ENCODE peak calls at places on chromosomes 7 and 10, in nine cellular contexts. X, A, I, F, Q, L, H, T and D are unnamed samples.

GRCh38 chr10:124996127-124996853 is 54.4 kb downstream of the ZRANB1 start:
- DNase-seq in X (no peak), A (peak), I (no peak), F (peak), Q (peak), L (peak), H (no peak), T (no peak), D (no peak)

GRCh38 chr10:22666287-22667092 is 47.9 kb downstream of the PIP4K2A start:
- DNase-seq in X (no peak), A (no peak), I (peak), F (no peak), Q (no peak), L (no peak), H (no peak), T (peak), D (no peak)

GRCh38 chr7:67753891-67754290 is 757.3 kb downstream of the TYW1 start:
- DNase-seq in X (no peak), A (no peak), I (peak), F (no peak), Q (no peak), L (peak), H (no peak), T (no peak), D (no peak)

GRCh38 chr10:103507235-103508191 is 14.0 kb downstream of the NEURL1 start:
- DNase-seq in X (no peak), A (no peak), I (no peak), F (no peak), Q (no peak), L (no peak), H (peak), T (no peak), D (peak)

GRCh38 chr10:87585565-87586514 is 73.8 kb upstream of the PAPSS2 start:
- DNase-seq in X (no peak), A (no peak), I (peak), F (no peak), Q (no peak), L (no peak), H (no peak), T (peak), D (no peak)

GRCh38 chr7:90701771-90702170 is 105.7 kb downstream of the CDK14 start:
- DNase-seq in X (peak), A (peak), I (no peak), F (no peak), Q (no peak), L (no peak), H (no peak), T (no peak), D (no peak)

GRCh38 chr7:142771353-142771723 is 568 bp downstream of the PRSS2 start:
- DNase-seq in X (no peak), A (no peak), I (no peak), F (no peak), Q (no peak), L (no peak), H (no peak), T (no peak), D (no peak)

GRCh38 chr10:52644678-52645434 is 127.7 kb downstream of the MBL2 start:
- DNase-seq in X (peak), A (no peak), I (peak), F (no peak), Q (no peak), L (no peak), H (no peak), T (peak), D (no peak)

GRCh38 chr7:137934176-137934826 is 67.6 kb downstream of the CREB3L2 start:
- DNase-seq in X (no peak), A (no peak), I (no peak), F (no peak), Q (no peak), L (no peak), H (no peak), T (no peak), D (no peak)

GRCh38 chr7:74365320-74366022 is 76.3 kb downstream of the CLIP2 start:
- DNase-seq in X (peak), A (peak), I (peak), F (peak), Q (no peak), L (no peak), H (no peak), T (no peak), D (no peak)

GRCh38 chr7:123864438-123864837 is 19.5 kb downstream of the HYAL4 start:
- DNase-seq in X (no peak), A (no peak), I (no peak), F (no peak), Q (no peak), L (no peak), H (no peak), T (no peak), D (no peak)

GRCh38 chr7:157809863-157810851 is 473.4 kb downstream of the DNAJB6 start:
- DNase-seq in X (no peak), A (no peak), I (no peak), F (no peak), Q (no peak), L (no peak), H (no peak), T (no peak), D (no peak)

GRCh38 chr7:98641646-98642489 is 24.8 kb downstream of the NPTX2 start:
- DNase-seq in X (peak), A (no peak), I (peak), F (no peak), Q (no peak), L (no peak), H (no peak), T (no peak), D (no peak)

GRCh38 chr7:142523821-142524460 is 225.3 kb upstream of the PRSS1 start:
- DNase-seq in X (no peak), A (no peak), I (no peak), F (no peak), Q (no peak), L (no peak), H (no peak), T (no peak), D (no peak)

GRCh38 chr7:73739387-73739767 is 775 bp upstream of the ABHD11 start:
- DNase-seq in X (no peak), A (no peak), I (no peak), F (peak), Q (no peak), L (no peak), H (no peak), T (no peak), D (no peak)

GRCh38 chr10:80506189-80506575 is 31.5 kb upstream of the SH2D4B start:
- DNase-seq in X (no peak), A (no peak), I (peak), F (no peak), Q (no peak), L (peak), H (no peak), T (no peak), D (no peak)

GRCh38 chr7:8387551-8388256 is 45.7 kb upstream of the NXPH1 start:
- DNase-seq in X (no peak), A (no peak), I (no peak), F (no peak), Q (no peak), L (no peak), H (no peak), T (no peak), D (no peak)

GRCh38 chr7:142885311-142886230 is at the start of gene TRPV6:
- DNase-seq in X (peak), A (no peak), I (no peak), F (peak), Q (no peak), L (peak), H (no peak), T (peak), D (no peak)

GRCh38 chr7:138663741-138664710 is 37.1 kb downstream of the SVOPL start:
- DNase-seq in X (peak), A (no peak), I (peak), F (no peak), Q (no peak), L (no peak), H (no peak), T (no peak), D (no peak)

GRCh38 chr10:3043512-3044368 is 23.6 kb upstream of the PFKP start:
- DNase-seq in X (peak), A (peak), I (peak), F (peak), Q (peak), L (no peak), H (no peak), T (peak), D (no peak)

GRCh38 chr7:74371381-74372059 is 82.2 kb upstream of the GTF2IRD1 start:
- DNase-seq in X (peak), A (no peak), I (peak), F (no peak), Q (no peak), L (no peak), H (no peak), T (peak), D (no peak)

GRCh38 chr7:139658919-139659675 is 118.7 kb downstream of the HIPK2 start:
- DNase-seq in X (peak), A (no peak), I (no peak), F (no peak), Q (no peak), L (no peak), H (no peak), T (no peak), D (no peak)

GRCh38 chr7:83413831-83414230 is 235.1 kb downstream of the SEMA3E start:
- DNase-seq in X (no peak), A (no peak), I (peak), F (no peak), Q (no peak), L (no peak), H (no peak), T (no peak), D (no peak)

GRCh38 chr7:101820703-101821102 is 3.3 kb downstream of the CUX1 start:
- DNase-seq in X (no peak), A (no peak), I (no peak), F (no peak), Q (no peak), L (peak), H (no peak), T (no peak), D (no peak)

GRCh38 chr7:90916319-90916718 is 320.2 kb downstream of the CDK14 start:
- DNase-seq in X (peak), A (no peak), I (no peak), F (no peak), Q (no peak), L (no peak), H (no peak), T (no peak), D (no peak)

GRCh38 chr10:113947138-113948011 is 92.9 kb downstream of the NHLRC2 start:
- DNase-seq in X (no peak), A (no peak), I (no peak), F (no peak), Q (no peak), L (peak), H (no peak), T (peak), D (peak)

GRCh38 chr7:117502338-117502737 is 22.5 kb downstream of the CFTR start:
- DNase-seq in X (no peak), A (no peak), I (no peak), F (no peak), Q (no peak), L (no peak), H (no peak), T (no peak), D (no peak)

GRCh38 chr7:117505238-117505637 is 25.4 kb downstream of the CFTR start:
- DNase-seq in X (peak), A (no peak), I (no peak), F (no peak), Q (no peak), L (no peak), H (no peak), T (no peak), D (no peak)
- TF ChIP-seq CTCF in X (peak), A (no peak), I (no peak), F (no peak), Q (no peak), L (no peak), H (no peak), T (no peak), D (no peak)

GRCh38 chr10:96321822-96322221 is 17.6 kb downstream of the DNTT start:
- DNase-seq in X (peak), A (no peak), I (no peak), F (no peak), Q (no peak), L (no peak), H (no peak), T (no peak), D (no peak)
- TF ChIP-seq CTCF in X (peak), A (no peak), I (no peak), F (no peak), Q (no peak), L (no peak), H (no peak), T (no peak), D (no peak)

GRCh38 chr7:149615690-149616270 is 118.2 kb upstream of the ZNF746 start:
- DNase-seq in X (peak), A (peak), I (no peak), F (no peak), Q (no peak), L (no peak), H (no peak), T (no peak), D (no peak)
- TF ChIP-seq CTCF in X (peak), A (peak), I (no peak), F (no peak), Q (peak), L (no peak), H (no peak), T (no peak), D (no peak)

GRCh38 chr7:151008143-151008510 is 16.2 kb downstream of the ATG9B start:
- DNase-seq in X (no peak), A (no peak), I (peak), F (no peak), Q (no peak), L (no peak), H (no peak), T (no peak), D (no peak)

GRCh38 chr7:151009340-151010001 is 14.8 kb downstream of the ATG9B start:
- DNase-seq in X (peak), A (no peak), I (no peak), F (no peak), Q (no peak), L (no peak), H (no peak), T (no peak), D (no peak)

GRCh38 chr7:151007469-151007898 is 16.7 kb downstream of the NOS3 start:
- DNase-seq in X (no peak), A (no peak), I (no peak), F (no peak), Q (no peak), L (no peak), H (no peak), T (no peak), D (no peak)

GRCh38 chr7:151010002-151010306 is 14.3 kb downstream of the ATG9B start:
- DNase-seq in X (no peak), A (no peak), I (no peak), F (no peak), Q (no peak), L (no peak), H (no peak), T (no peak), D (no peak)

DNA sequence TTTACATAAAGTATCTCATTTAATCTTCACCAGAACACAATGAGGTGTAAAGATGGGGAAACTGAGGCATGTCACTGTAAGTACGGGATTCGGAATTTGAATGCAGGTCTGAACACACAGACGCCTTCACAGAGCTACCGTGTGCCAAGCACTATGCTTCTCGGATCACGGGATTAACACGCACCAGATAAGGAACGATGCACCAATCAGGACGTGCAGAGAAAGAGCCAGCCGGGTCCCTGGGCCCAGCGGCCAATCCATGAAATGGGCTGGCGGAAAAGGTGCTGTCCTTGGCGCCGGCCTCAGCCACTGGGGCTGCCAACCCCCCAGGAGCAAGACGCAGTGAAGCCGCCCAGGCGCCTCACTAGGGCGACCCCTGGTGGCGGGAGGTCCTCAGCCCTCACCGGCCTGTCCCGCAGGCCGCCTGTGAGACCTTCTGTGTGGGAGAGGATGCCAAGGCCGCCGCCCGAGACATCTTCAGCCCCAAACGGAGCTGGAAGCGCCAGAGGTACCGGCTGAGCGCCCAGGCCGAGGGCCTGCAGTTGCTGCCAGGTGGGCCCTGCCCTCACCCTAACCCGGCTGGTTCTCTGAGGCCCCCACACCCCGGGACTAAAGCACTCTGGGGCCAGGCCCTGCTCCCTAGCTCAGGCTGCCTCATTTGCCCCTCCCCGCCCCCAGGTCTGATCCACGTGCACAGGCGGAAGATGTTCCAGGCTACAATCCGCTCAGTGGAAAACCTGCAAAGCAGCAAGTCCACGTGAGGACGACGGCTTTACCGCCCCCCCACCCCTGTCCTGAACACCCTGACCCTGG is 15.6 kb downstream of the ATG9B start:
- DNase-seq in X (peak), A (peak), I (peak), F (no peak), Q (peak), L (peak), H (no peak), T (no peak), D (no peak)
- TF ChIP-seq CTCF in X (peak), A (peak), I (peak), F (peak), Q (peak), L (peak), H (peak), T (peak), D (peak)

DNA sequence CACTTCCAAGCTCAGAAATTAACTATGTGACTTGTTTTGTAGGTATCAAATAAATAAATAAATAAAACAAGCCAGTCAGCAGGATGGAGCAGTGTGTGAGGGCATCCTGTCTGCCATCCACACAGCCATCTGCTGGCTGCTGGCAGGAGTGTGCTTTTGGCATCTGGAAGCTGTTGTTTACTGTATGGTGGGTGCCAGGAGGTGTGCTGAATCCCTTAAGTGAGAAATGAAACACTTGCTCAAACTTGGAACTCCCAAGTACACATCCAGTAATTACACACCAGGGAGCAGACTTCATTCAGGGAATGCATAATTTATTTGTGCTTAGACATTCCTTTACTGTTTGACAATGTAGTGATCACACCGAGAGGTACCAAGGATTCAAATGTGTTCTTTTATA is 16.9 kb upstream of the TAX1BP1 start:
- DNase-seq in X (peak), A (no peak), I (peak), F (no peak), Q (no peak), L (no peak), H (no peak), T (peak), D (no peak)
- TF ChIP-seq CTCF in X (peak), A (peak), I (peak), F (no peak), Q (no peak), L (no peak), H (no peak), T (no peak), D (no peak)

DNA sequence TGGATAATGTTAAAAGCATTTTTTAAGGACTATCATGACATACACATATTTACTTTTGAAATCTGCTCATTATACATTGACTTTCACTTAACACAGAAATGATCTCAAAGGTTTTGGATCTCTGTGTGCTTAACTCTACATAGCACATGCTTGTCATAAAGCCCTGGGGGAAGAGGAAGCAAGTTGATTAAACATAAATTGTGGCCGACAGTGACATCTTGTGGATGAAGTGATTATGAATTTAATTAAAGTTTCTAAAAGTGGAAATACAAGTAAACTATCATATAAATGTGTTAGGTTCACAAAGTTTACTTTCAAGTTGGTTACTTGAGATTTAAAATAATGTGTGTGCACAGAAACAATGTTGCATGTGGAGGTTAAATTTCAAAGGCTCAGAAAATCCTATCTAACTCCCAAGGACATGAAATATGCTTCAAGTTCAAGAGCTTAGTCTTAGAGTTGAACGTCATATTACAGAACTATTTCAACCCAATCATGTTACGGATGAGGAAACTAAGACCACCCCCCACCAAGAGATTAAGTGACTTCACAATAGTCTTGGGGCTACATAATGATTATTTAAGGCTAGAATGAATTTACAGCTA is 1247.8 kb downstream of the GATA3 start:
- DNase-seq in X (peak), A (no peak), I (peak), F (no peak), Q (no peak), L (no peak), H (no peak), T (no peak), D (no peak)
- TF ChIP-seq CTCF in X (peak), A (peak), I (peak), F (peak), Q (peak), L (no peak), H (peak), T (no peak), D (peak)